ENCODE peak calls at places on chromosomes 4 and X, in five cellular contexts. S, J, T, Q and O are unnamed samples. For H3K4me1, the result is how much of the 10 kb centered on the place peaks cover.

GRCh38 chr4:164446516-164446915 is 307.4 kb upstream of the SMIM31 start:
- DNase-seq in S (peak), J (no peak), T (no peak), Q (no peak), O (no peak)

GRCh38 chrX:120457766-120458180 is 11.3 kb downstream of the LAMP2 start:
- DNase-seq in S (peak), J (peak), T (no peak), Q (no peak), O (no peak)

GRCh38 chrX:94937491-94937890 is 1263.5 kb downstream of the FAM133A start:
- DNase-seq in S (no peak), J (no peak), T (no peak), Q (no peak), O (no peak)

GRCh38 chr4:10151182-10151581 is 34.6 kb upstream of the WDR1 start:
- DNase-seq in S (no peak), J (no peak), T (no peak), Q (no peak), O (no peak)

GRCh38 chrX:147978931-147979330 is 2.2 kb upstream of the FMR1NB start:
- DNase-seq in S (no peak), J (no peak), T (no peak), Q (no peak), O (no peak)

GRCh38 chrX:115017455-115017854 is at the start of gene IL13RA2:
- DNase-seq in S (peak), J (peak), T (no peak), Q (no peak), O (no peak)

GRCh38 chrX:34559325-34559724 is 97.8 kb downstream of the TMEM47 start:
- DNase-seq in S (peak), J (no peak), T (no peak), Q (peak), O (no peak)

GRCh38 chr4:41050840-41051775 is 163.2 kb downstream of the APBB2 start:
- DNase-seq in S (no peak), J (no peak), T (peak), Q (no peak), O (no peak)

GRCh38 chrX:123348468-123348867 is 164.4 kb downstream of the GRIA3 start:
- DNase-seq in S (peak), J (no peak), T (no peak), Q (no peak), O (no peak)

GRCh38 chrX:42755820-42756219 is 22.1 kb downstream of the PPP1R2C start:
- DNase-seq in S (peak), J (peak), T (peak), Q (no peak), O (peak)

GRCh38 chrX:618761-619450 is 11.7 kb upstream of the SHOX start:
- DNase-seq in S (no peak), J (no peak), T (no peak), Q (no peak), O (no peak)

GRCh38 chrX:69503835-69504625 is at the start of gene NALF2:
- DNase-seq in S (peak), J (peak), T (peak), Q (no peak), O (no peak)

GRCh38 chrX:48083212-48083611 is 11.8 kb upstream of the ZNF630 start:
- DNase-seq in S (peak), J (peak), T (peak), Q (peak), O (peak)

GRCh38 chr4:174714393-174715211 is 114.4 kb downstream of the GLRA3 start:
- DNase-seq in S (peak), J (peak), T (no peak), Q (peak), O (no peak)

GRCh38 chr4:143076723-143077122 is 108.0 kb upstream of the USP38 start:
- DNase-seq in S (no peak), J (no peak), T (no peak), Q (no peak), O (no peak)

GRCh38 chr4:7908668-7909067 is 31.0 kb downstream of the AFAP1 start:
- DNase-seq in S (no peak), J (no peak), T (no peak), Q (no peak), O (no peak)
- H3K4me1 ChIP-seq in S (under half), J (under half), T (half or more), Q (half or more), O (under half)

GRCh38 chr4:108007984-108008383 is 18.3 kb downstream of the HADH start:
- DNase-seq in S (no peak), J (peak), T (no peak), Q (no peak), O (no peak)

GRCh38 chr4:108001540-108001939 is 11.9 kb downstream of the HADH start:
- DNase-seq in S (no peak), J (no peak), T (no peak), Q (no peak), O (no peak)

GRCh38 chr4:108006361-108006760 is 16.7 kb downstream of the HADH start:
- DNase-seq in S (peak), J (no peak), T (no peak), Q (no peak), O (no peak)

GRCh38 chr4:108004646-108005045 is 15.0 kb downstream of the HADH start:
- DNase-seq in S (no peak), J (no peak), T (no peak), Q (no peak), O (no peak)

DNA sequence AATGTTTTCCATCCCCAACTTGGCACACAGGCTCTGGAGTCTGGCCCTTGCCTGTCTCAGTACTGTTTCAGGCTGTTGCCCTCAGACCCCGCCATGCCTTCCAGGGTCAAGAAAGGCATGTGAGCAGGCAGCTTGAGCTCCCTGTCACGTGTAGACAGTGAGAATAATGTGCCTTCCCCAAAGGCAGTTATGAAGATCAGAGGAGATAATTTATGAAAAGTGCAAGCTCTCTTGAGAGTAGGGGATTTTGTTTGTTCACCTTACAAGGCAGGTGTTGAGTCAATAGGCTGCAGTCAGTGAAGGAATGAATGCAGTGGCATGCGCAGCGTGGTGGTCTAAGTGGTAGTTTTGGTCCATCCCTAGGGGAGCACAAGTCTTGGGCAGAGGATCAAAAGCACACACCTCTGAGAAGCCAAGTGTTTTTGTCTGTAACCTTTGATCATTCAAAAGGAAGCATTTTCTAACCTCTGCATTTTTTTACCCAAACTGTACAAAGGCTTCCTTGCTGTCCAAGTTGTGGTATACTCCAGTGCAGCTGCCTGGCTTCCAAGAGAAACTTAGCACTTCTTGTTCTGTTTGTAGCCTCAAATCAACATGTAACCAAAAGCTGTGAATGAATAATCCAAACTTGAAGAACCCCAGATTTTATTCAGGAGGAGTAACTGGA is 14.4 kb downstream of the HADH start:
- DNase-seq in S (no peak), J (no peak), T (no peak), Q (no peak), O (no peak)
- H3K27ac ChIP-seq in S (no peak), J (no peak), T (peak), Q (no peak), O (peak)

DNA sequence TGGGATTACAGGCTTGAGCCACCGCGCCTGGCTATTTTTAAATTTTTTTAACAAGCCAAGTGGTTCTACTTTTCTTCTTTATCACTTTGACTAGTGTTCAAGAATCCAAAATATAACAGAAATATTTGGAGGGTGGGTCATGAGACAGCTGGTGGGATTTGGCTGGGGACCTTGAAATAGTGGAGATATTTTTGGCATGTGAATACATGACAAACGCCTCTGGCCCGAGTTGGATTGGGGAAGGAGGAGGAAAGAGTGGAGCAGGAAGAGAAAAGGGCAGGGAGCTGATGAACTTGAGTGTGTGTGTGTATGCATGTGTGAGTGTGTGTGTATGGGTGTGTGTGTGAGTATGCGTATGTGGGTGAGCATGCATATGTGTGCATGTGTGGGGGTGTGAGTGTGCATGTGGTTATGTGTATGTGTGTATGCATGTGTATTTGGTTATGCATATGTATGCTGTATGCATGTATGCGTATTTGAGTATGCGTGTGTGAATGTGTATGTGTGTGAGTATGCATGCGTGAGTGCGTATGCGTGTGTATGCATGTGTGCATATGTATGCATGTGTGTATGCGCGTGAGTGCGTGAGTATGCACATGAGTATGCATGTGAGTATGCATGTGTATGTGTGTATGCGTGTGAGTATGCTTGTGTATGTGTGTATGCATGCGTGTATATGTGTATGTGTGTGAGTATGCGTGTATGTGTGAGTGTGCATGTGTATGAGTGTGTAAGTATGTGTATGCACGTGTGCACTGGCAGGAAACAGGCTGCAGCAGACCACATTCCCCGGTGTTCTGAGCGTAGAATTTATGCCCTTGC is 49.6 kb downstream of the JADE1 start:
- DNase-seq in S (peak), J (no peak), T (peak), Q (no peak), O (no peak)
- H3K4me1 ChIP-seq in S (under half), J (under half), T (under half), Q (under half), O (under half)

GRCh38 chr4:185838514-185839203 is 26.7 kb upstream of the SORBS2 start:
- DNase-seq in S (no peak), J (no peak), T (no peak), Q (no peak), O (no peak)
- H3K27ac ChIP-seq in S (peak), J (peak), T (peak), Q (peak), O (peak)

GRCh38 chr4:13538427-13538973 is 5.8 kb downstream of the NKX3-2 start:
- DNase-seq in S (no peak), J (no peak), T (no peak), Q (no peak), O (no peak)
- H3K4me1 ChIP-seq in S (under half), J (under half), T (under half), Q (under half), O (under half)

DNA sequence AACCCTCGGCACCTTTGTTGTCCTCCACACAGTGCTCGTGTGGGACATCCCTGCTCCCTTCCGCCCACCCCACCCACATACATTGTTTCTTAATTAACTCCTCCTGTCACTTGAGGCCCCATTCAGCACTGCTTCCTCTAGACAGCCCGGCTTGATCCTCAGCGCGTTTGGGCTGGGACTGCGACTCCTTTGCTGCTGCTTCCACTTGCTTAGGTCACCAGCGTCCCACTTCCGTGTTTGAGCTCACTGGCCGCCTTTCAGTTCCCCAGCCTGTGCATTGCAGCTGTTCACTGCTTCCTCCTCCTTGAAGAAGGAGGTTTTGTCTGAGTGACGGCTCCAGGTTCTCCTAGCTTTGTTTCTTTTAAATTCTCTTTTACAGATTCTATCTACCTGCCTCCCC is 16.1 kb downstream of the RNF4 start:
- DNase-seq in S (peak), J (peak), T (peak), Q (peak), O (peak)
- H3K27ac ChIP-seq in S (no peak), J (peak), T (peak), Q (peak), O (no peak)

DNA sequence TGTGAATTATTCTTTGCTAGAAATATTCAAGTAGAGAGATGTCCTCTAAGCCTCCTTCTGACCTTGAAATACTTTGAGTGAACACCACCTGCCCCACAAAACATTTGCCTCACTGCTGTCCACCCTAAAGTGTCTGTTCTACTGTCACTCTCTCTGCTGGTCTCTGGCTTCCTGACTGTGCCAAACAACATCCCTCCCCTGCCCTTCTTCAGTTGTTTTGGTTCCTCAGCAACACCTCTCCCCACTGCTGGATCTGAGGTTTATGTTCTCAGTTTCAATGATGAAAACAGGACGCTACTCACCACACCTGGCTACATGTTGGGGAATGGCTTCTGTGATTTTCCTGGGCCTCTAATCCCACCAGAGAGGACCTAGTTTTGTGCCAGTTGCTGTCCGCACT is 456.9 kb downstream of the BCOR start:
- DNase-seq in S (no peak), J (no peak), T (no peak), Q (no peak), O (no peak)
- H3K4me1 ChIP-seq in S (under half), J (under half), T (under half), Q (under half), O (under half)

GRCh38 chr4:25564836-25565235 is 90.8 kb upstream of the SLC34A2 start:
- DNase-seq in S (no peak), J (no peak), T (no peak), Q (no peak), O (no peak)

GRCh38 chr4:25569726-25570125 is 85.9 kb upstream of the SLC34A2 start:
- DNase-seq in S (no peak), J (no peak), T (no peak), Q (no peak), O (no peak)

GRCh38 chr4:25563071-25563564 is 92.5 kb upstream of the SLC34A2 start:
- DNase-seq in S (no peak), J (no peak), T (no peak), Q (peak), O (no peak)

GRCh38 chr4:25567253-25567652 is 88.4 kb upstream of the SLC34A2 start:
- DNase-seq in S (no peak), J (no peak), T (no peak), Q (no peak), O (no peak)

DNA sequence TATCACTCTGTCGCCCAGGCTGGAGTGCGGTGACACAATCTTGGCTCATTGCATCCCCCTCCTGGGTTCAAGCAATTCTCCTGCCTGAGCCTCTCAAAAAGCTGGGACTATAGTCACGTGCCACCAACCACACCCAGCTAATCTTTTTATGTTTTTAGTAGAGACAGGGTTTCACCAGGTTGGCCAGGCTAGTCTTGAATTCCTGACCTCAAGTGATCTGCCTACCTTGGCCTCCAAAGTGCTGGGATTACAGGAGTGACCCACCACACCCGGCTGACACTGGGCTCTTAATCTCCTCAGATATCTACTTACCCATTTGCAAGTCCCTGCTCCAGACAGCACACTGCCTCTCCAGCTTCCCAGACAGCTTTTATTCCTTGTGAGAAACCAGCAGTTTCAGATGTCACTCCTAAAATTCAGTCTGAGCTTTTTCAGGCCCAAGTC is 86.8 kb upstream of the SLC34A2 start:
- DNase-seq in S (no peak), J (no peak), T (no peak), Q (no peak), O (no peak)
- H3K27ac ChIP-seq in S (no peak), J (no peak), T (no peak), Q (no peak), O (no peak)

DNA sequence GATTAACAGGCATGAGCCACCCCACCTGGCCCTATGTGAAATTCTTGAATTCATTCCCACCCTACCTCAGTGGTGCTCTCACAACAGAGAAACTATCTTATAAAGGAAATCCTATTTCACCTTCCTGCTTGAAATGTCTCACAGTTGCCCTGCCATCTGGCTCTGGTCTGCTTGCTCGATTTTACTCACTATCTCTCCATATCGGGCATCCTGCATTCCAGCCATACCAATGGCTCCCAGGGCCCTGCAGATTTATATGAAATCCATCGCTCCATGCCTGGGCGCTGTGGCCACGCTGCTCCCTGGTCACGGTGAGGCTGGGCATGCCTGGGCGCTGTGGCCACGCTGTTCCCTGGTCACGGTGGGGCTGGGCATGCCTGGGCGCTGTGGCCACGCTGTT is 15.8 kb downstream of the SORBS2 start:
- DNase-seq in S (peak), J (no peak), T (no peak), Q (no peak), O (no peak)
- H3K4me1 ChIP-seq in S (under half), J (under half), T (half or more), Q (under half), O (half or more)